ENCODE peak calls at places on chromosomes 13 and 19, in eight cellular contexts. Y is neuronal stem cell, V is cardiac muscle cell, M is Caco-2, O is HCT116, X is tibial artery, L is ovary, G is transverse colon. Z is an unnamed sample.
A peak's percentile ranks its signal among the peaks of the same experiment; 100 is the strongest.

GRCh38 chr13:45255253-45255987 is 54.6 kb upstream of the KCTD4 start:
- DNase-seq in M (no peak), G (no peak), V (no peak), Y (no peak), O (no peak), X (no peak), L (no peak), Z (no peak)

GRCh38 chr19:34556500-34556899 is 74.9 kb downstream of the WTIP start:
- DNase-seq in X (no peak), L (no peak), O (peak; percentile 10), Y (no peak), M (no peak), G (peak; percentile 18), V (peak; percentile 50), Z (peak; percentile 69)

GRCh38 chr13:40026174-40026585 is 370.7 kb downstream of the COG6 start:
- DNase-seq in X (no peak), V (peak; percentile 16), L (no peak), G (no peak), O (no peak), Y (no peak), M (no peak), Z (no peak)

GRCh38 chr13:32282096-32282711 is 33.0 kb downstream of the ZAR1L start:
- DNase-seq in L (no peak), M (no peak), O (no peak), X (no peak), Y (no peak), G (no peak), V (no peak), Z (no peak)

GRCh38 chr13:82615043-82615442 is 1267.2 kb downstream of the SLITRK1 start:
- DNase-seq in X (no peak), V (no peak), M (no peak), O (no peak), Y (no peak), G (no peak), L (no peak), Z (peak; percentile 56)

GRCh38 chr19:5803752-5804515 is 933 bp upstream of the NRTN start:
- DNase-seq in L (peak; percentile 85), X (peak; percentile 82), M (peak; percentile 93), G (peak; percentile 95), V (peak; percentile 91), Y (peak; percentile 96), O (peak; percentile 78), Z (peak; percentile 98)

GRCh38 chr13:31945202-31945978 is 86.2 kb upstream of the FRY start:
- DNase-seq in M (no peak), O (no peak), Y (no peak), V (peak; percentile 79), L (no peak), G (peak; percentile 27), X (peak; percentile 78), Z (no peak)

GRCh38 chr13:77338961-77339401 is 12.1 kb upstream of the MYCBP2 start:
- DNase-seq in M (no peak), L (no peak), O (no peak), X (no peak), V (no peak), G (no peak), Y (no peak), Z (no peak)

GRCh38 chr19:35195822-35196221 is 32.7 kb downstream of the FAM187B start:
- DNase-seq in G (no peak), O (no peak), X (no peak), L (no peak), M (no peak), Y (no peak), V (no peak), Z (no peak)

GRCh38 chr13:91025442-91025841 is 322.0 kb upstream of the MIR17HG start:
- DNase-seq in M (no peak), O (no peak), X (no peak), G (no peak), Y (no peak), L (no peak), V (no peak), Z (no peak)

GRCh38 chr19:58182577-58182988 is 278 bp upstream of the ZNF274 start:
- DNase-seq in Y (no peak), O (no peak), X (no peak), M (no peak), G (no peak), L (peak; percentile 92), V (no peak), Z (peak; percentile 68)

GRCh38 chr19:3179739-3180293 is 1.2 kb downstream of the S1PR4 start:
- DNase-seq in L (no peak), V (no peak), O (no peak), Y (no peak), X (peak; percentile 58), G (no peak), M (no peak), Z (no peak)

GRCh38 chr13:24184265-24184841 is 23.8 kb downstream of the SPATA13 start:
- DNase-seq in M (no peak), O (no peak), G (no peak), V (no peak), Y (no peak), X (no peak), L (no peak), Z (no peak)

GRCh38 chr13:54640719-54641118 is 1612.1 kb downstream of the OLFM4 start:
- DNase-seq in Y (no peak), L (no peak), X (no peak), O (no peak), G (no peak), V (no peak), M (no peak), Z (no peak)

GRCh38 chr13:88124142-88124541 is 453.0 kb downstream of the SLITRK5 start:
- DNase-seq in Y (no peak), X (no peak), L (no peak), G (no peak), V (no peak), M (no peak), O (no peak), Z (no peak)

GRCh38 chr13:47908200-47908902 is 92.7 kb downstream of the SUCLA2 start:
- DNase-seq in M (peak; percentile 48), Y (no peak), L (no peak), O (no peak), V (peak; percentile 22), G (no peak), X (no peak), Z (no peak)

GRCh38 chr13:26459276-26460131 is 98.0 kb upstream of the WASF3 start:
- DNase-seq in O (no peak), V (no peak), M (no peak), G (no peak), Y (no peak), X (no peak), L (no peak), Z (no peak)

GRCh38 chr13:28239374-28239773 is 101.0 kb downstream of the PAN3 start:
- DNase-seq in M (no peak), X (no peak), L (no peak), Y (no peak), O (no peak), V (peak; percentile 87), G (no peak), Z (no peak)

GRCh38 chr13:109145631-109146030 is 516.2 kb downstream of the MYO16 start:
- DNase-seq in G (peak; percentile 30), L (no peak), M (no peak), X (no peak), O (peak; percentile 58), Y (peak; percentile 24), V (peak; percentile 84), Z (no peak)

GRCh38 chr13:100532090-100532766 is 56.4 kb downstream of the GGACT start:
- DNase-seq in X (no peak), V (no peak), O (no peak), Y (no peak), L (no peak), G (no peak), M (no peak), Z (no peak)
- H3K4me3 ChIP-seq in X (no peak overlapping the region), V (no peak overlapping the region), O (no peak overlapping the region), Y (no peak overlapping the region), L (no peak overlapping the region), G (no peak overlapping the region), M (no peak overlapping the region), Z (no peak overlapping the region)

GRCh38 chr13:111092685-111093084 is 22.4 kb upstream of the ARHGEF7 start:
- DNase-seq in Y (no peak), V (no peak), O (no peak), L (no peak), G (no peak), M (no peak), X (no peak), Z (no peak)
- H3K27me3 ChIP-seq in Y (no peaks in the 10 kb centered on the region), V (peaks cover 31% of the 10 kb centered on the region), O (peaks cover 40% of the 10 kb centered on the region), L (no peaks in the 10 kb centered on the region), G (peaks cover 34% of the 10 kb centered on the region), M (peaks cover 9% of the 10 kb centered on the region), X (peaks cover 27% of the 10 kb centered on the region), Z (peaks cover 8% of the 10 kb centered on the region)

GRCh38 chr19:32363175-32363574 is 17.8 kb downstream of the ZNF507 start:
- DNase-seq in V (peak; percentile 75), M (no peak), X (no peak), G (no peak), L (no peak), O (no peak), Y (no peak), Z (no peak)

GRCh38 chr19:32363632-32364031 is 18.2 kb downstream of the ZNF507 start:
- DNase-seq in M (no peak), L (no peak), G (no peak), Y (no peak), X (no peak), V (no peak), O (no peak), Z (no peak)

GRCh38 chr19:32364040-32364439 is 18.6 kb downstream of the ZNF507 start:
- DNase-seq in V (no peak), X (no peak), O (no peak), Y (no peak), M (no peak), L (no peak), G (no peak), Z (no peak)

GRCh38 chr19:32361574-32362317 is 16.3 kb downstream of the ZNF507 start:
- DNase-seq in Y (no peak), O (no peak), V (no peak), G (no peak), L (no peak), M (no peak), X (no peak), Z (no peak)

GRCh38 chr19:32362318-32362691 is 16.9 kb downstream of the ZNF507 start:
- DNase-seq in Y (no peak), O (no peak), G (no peak), V (no peak), L (no peak), X (no peak), M (no peak), Z (no peak)
- H3K36me3 ChIP-seq in Y (peaks cover 94% of the 10 kb centered on the region), O (peaks cover 37% of the 10 kb centered on the region), G (peaks cover 30% of the 10 kb centered on the region), V (peaks cover 51% of the 10 kb centered on the region), L (no peaks in the 10 kb centered on the region), X (peaks cover 33% of the 10 kb centered on the region), M (peaks cover 2% of the 10 kb centered on the region), Z (peaks cover 66% of the 10 kb centered on the region)

DNA sequence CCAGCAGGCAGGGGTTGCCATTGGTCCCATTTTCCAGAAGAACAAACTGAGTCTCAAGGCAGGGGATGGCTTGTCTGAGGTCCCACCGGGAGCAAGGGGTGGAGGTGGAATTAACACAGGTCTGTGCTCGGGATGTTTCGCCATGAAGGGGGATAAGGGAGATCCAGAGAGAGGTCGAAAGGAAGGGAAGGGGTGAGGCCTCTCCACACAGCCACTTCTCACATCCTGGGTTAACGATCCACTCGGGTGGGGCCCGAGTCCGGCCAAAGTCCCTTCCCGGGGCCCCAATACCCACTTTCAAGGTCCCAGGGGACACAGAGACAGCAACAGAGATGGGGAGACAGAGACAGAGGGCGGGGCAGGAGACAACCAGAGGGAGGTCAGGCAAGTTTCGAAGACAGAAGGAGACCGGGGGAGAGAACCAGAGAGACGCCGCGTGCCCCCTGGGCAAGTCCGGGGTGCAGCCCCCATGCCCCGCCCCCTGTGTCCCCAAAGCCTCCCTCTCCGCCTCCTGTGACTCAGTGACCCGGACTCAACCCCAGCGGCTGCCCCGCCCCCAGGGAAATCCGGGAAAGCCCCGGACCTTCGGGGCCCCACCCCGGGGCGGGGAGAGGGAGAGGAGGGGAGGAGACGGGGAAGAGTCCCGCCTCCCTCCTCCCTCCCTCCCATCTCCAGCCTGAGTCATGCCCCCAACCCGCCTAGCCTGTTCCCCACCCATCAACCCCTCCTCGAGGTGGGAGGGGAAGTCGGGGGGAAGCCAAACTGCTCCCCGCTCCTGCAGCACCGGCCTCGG is 1.4 kb upstream of the BCL3 start:
- DNase-seq in M (peak; percentile 96), Y (peak; percentile 61), G (peak; percentile 97), X (peak; percentile 98), O (peak; percentile 81), L (peak; percentile 95), V (peak; percentile 98), Z (peak; percentile 89)
- H3K4me3 ChIP-seq in M (peak overlapping the region; percentile 61), Y (peak overlapping the region; percentile 33), G (peak overlapping the region; percentile 83), X (peak overlapping the region; percentile 59), O (peak overlapping the region; percentile 85), L (peak overlapping the region; percentile 64), V (peak overlapping the region; percentile 82), Z (peak overlapping the region; percentile 34)

Z was measured in HAP-1.